ENCODE peak calls at places on chromosomes 5 and 9, in seven cellular contexts. G is effector memory CD4-positive, alpha-beta T cell; Z is neuronal stem cell; E is PC-3; X is GM23338; C is fibroblast of lung; H is CD8-positive, alpha-beta memory T cell. D is an unnamed sample. For H3K36me3, the result is how much of the 10 kb centered on the place peaks cover.

GRCh38 chr5:35308391-35308790 is 78.1 kb upstream of the PRLR start:
- DNase-seq in X (peak), Z (no peak), H (no peak), E (no peak), C (no peak), G (no peak), D (no peak)

GRCh38 chr5:170631471-170632195 is 127.8 kb downstream of the KCNIP1 start:
- DNase-seq in E (no peak), X (peak), C (peak), H (no peak), Z (no peak), G (no peak), D (no peak)

GRCh38 chr5:176533894-176534611 is 3.1 kb downstream of the RNF44 start:
- DNase-seq in G (peak), X (no peak), Z (no peak), C (peak), E (peak), H (no peak), D (peak)

GRCh38 chr5:126973193-126973592 is 57.2 kb downstream of the MARCHF3 start:
- DNase-seq in C (no peak), G (no peak), Z (no peak), X (peak), H (no peak), E (no peak), D (no peak)

GRCh38 chr9:137630684-137631083 is 11.9 kb downstream of the EHMT1 start:
- DNase-seq in C (no peak), E (no peak), G (no peak), Z (no peak), H (no peak), X (no peak), D (no peak)

GRCh38 chr5:133460172-133460758 is 152.1 kb downstream of the FSTL4 start:
- DNase-seq in H (peak), G (no peak), X (peak), E (peak), C (no peak), Z (peak), D (peak)

GRCh38 chr9:21677834-21678233 is 124.6 kb upstream of the MTAP start:
- DNase-seq in E (peak), C (peak), G (no peak), Z (no peak), X (no peak), H (no peak), D (peak)

GRCh38 chr5:14953075-14953474 is 81.5 kb upstream of the ANKH start:
- DNase-seq in Z (no peak), H (no peak), X (no peak), C (no peak), E (no peak), G (no peak), D (no peak)

GRCh38 chr9:122941560-122942234 is 877 bp downstream of the RABGAP1 start:
- DNase-seq in E (peak), X (peak), G (no peak), C (peak), Z (no peak), H (no peak), D (peak)

GRCh38 chr5:154972476-154973080 is 31.7 kb downstream of the MRPL22 start:
- DNase-seq in X (peak), H (no peak), Z (peak), G (no peak), E (peak), C (peak), D (peak)

GRCh38 chr5:140806834-140807775 is at the start of gene PCDHA4:
- DNase-seq in C (no peak), G (no peak), E (peak), H (no peak), X (peak), Z (peak), D (no peak)

GRCh38 chr5:152532714-152533113 is 127.6 kb upstream of the NMUR2 start:
- DNase-seq in Z (peak), C (peak), X (peak), E (peak), H (no peak), G (no peak), D (peak)

GRCh38 chr5:65032250-65032649 is 263.5 kb downstream of the CWC27 start:
- DNase-seq in H (no peak), Z (no peak), G (no peak), X (no peak), E (no peak), C (peak), D (peak)

GRCh38 chr5:132807163-132807838 is 5.8 kb upstream of the SOWAHA start:
- DNase-seq in H (no peak), C (no peak), G (no peak), E (no peak), X (peak), Z (no peak), D (no peak)

GRCh38 chr5:78127875-78128274 is 166.6 kb downstream of the AP3B1 start:
- DNase-seq in X (peak), Z (no peak), E (no peak), C (no peak), G (no peak), H (no peak), D (peak)

GRCh38 chr5:110161162-110161561 is 471.4 kb downstream of the MAN2A1 start:
- DNase-seq in C (peak), Z (no peak), E (peak), X (no peak), H (no peak), G (no peak), D (peak)

GRCh38 chr9:114284316-114285060 is 38.4 kb upstream of the ORM1 start:
- DNase-seq in C (no peak), G (no peak), E (no peak), X (no peak), H (no peak), Z (no peak), D (no peak)

GRCh38 chr9:114742947-114743346 is 61.0 kb upstream of the TEX48 start:
- DNase-seq in Z (no peak), C (no peak), G (no peak), E (peak), H (no peak), X (no peak), D (peak)

GRCh38 chr5:26805076-26805475 is 233.3 kb downstream of the CDH9 start:
- DNase-seq in Z (no peak), H (no peak), X (no peak), C (no peak), G (no peak), E (no peak), D (no peak)

GRCh38 chr9:136107155-136107952 is 11.3 kb downstream of the TMEM250 start:
- DNase-seq in X (peak), H (peak), C (no peak), Z (no peak), E (no peak), G (peak), D (no peak)

GRCh38 chr9:133135193-133135745 is 14.2 kb upstream of the RALGDS start:
- DNase-seq in C (peak), G (peak), Z (no peak), X (no peak), H (peak), E (peak), D (peak)

GRCh38 chr5:52989025-52989780 is at the start of gene ITGA2:
- DNase-seq in H (peak), C (peak), Z (peak), X (peak), E (peak), G (peak), D (peak)

GRCh38 chr9:21995652-21996275 is 1.2 kb downstream of the CDKN2B-AS1 start:
- DNase-seq in G (no peak), X (peak), E (peak), C (peak), Z (no peak), H (no peak), D (no peak)

GRCh38 chr9:88712484-88712883 is 177.5 kb downstream of the NXNL2 start:
- DNase-seq in Z (no peak), X (no peak), C (no peak), E (no peak), G (no peak), H (no peak), D (no peak)

GRCh38 chr5:60257852-60258251 is 364.3 kb upstream of the PDE4D start:
- DNase-seq in X (no peak), H (no peak), C (no peak), G (no peak), Z (no peak), E (no peak), D (no peak)

GRCh38 chr9:130118841-130119520 is 53.2 kb upstream of the NCS1 start:
- DNase-seq in H (no peak), C (peak), Z (no peak), E (no peak), X (peak), G (no peak), D (no peak)

GRCh38 chr9:131349881-131350563 is 43.9 kb upstream of the PRRC2B start:
- DNase-seq in Z (peak), G (peak), H (peak), X (peak), E (peak), C (peak), D (peak)

GRCh38 chr9:35280394-35280793 is 118.6 kb downstream of the UNC13B start:
- DNase-seq in G (no peak), E (no peak), X (no peak), H (no peak), C (no peak), Z (no peak), D (no peak)

GRCh38 chr9:131578778-131579504 is 33.6 kb downstream of the PRRT1B start:
- DNase-seq in X (no peak), E (no peak), C (no peak), Z (no peak), H (peak), G (peak), D (no peak)

GRCh38 chr9:6598249-6598725 is 47.2 kb downstream of the GLDC start:
- DNase-seq in C (no peak), E (no peak), G (no peak), X (no peak), H (no peak), Z (no peak), D (peak)

GRCh38 chr9:6605202-6605601 is 40.3 kb downstream of the GLDC start:
- DNase-seq in E (no peak), H (no peak), Z (no peak), G (no peak), C (no peak), X (no peak), D (no peak)

GRCh38 chr9:6600006-6600405 is 45.5 kb downstream of the GLDC start:
- DNase-seq in H (no peak), E (no peak), X (no peak), G (no peak), C (no peak), Z (no peak), D (no peak)

GRCh38 chr9:6600426-6600825 is 45.1 kb downstream of the GLDC start:
- DNase-seq in X (no peak), G (no peak), C (no peak), H (no peak), Z (no peak), E (no peak), D (no peak)
- H3K36me3 ChIP-seq in X (half or more), G (under half), C (under half), H (under half), Z (under half), E (under half), D (under half)

GRCh38 chr5:107957023-107957422 is 286.3 kb upstream of the EFNA5 start:
- DNase-seq in C (no peak), X (no peak), Z (no peak), H (no peak), G (no peak), E (no peak), D (no peak)
- H3K36me3 ChIP-seq in C (under half), X (under half), Z (under half), H (under half), G (under half), E (under half), D (under half)

DNA sequence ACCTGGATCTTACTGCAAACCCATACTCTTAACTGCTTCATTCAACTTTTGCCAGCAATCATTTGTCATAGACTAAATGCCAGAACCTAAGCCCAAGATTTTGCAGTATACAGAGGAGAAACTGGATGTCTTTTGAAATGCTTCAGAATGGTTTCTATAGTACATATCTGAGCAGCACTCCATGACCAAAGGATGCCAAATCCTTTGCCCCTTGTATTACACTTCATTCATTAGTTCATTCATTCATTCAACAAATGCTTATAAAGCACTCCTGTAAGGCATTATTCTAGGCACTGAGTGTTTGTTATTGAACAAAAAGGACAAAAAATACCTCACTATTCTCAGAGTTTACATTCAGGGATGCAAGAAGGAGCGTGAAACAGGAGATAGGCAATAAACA is 119.9 kb downstream of the SLC1A3 start:
- DNase-seq in G (no peak), H (no peak), X (no peak), Z (no peak), C (no peak), E (no peak), D (no peak)
- H3K36me3 ChIP-seq in G (under half), H (under half), X (under half), Z (under half), C (under half), E (under half), D (under half)

DNA sequence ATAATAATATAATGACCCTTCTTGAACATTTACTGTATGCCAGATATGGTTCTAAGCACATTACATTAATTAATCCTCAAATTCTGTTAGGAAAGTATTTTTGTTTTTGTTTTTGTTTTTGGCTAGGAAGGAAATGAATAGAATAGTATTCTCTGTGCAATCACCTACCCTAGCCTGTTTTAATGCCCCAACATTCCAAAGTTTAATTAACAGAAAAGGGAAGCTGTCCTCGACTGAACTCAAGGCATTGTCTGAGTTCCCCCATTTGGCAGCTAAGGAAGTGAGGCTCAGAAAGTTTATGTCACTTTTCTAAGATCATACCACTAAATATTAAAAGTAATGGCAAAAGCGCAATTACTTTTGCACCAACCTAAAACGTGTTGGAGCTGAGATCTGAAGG is 59.8 kb downstream of the FGF1 start:
- DNase-seq in H (no peak), X (no peak), C (no peak), E (no peak), Z (no peak), G (no peak), D (no peak)
- H3K36me3 ChIP-seq in H (under half), X (under half), C (under half), E (under half), Z (under half), G (under half), D (under half)

DNA sequence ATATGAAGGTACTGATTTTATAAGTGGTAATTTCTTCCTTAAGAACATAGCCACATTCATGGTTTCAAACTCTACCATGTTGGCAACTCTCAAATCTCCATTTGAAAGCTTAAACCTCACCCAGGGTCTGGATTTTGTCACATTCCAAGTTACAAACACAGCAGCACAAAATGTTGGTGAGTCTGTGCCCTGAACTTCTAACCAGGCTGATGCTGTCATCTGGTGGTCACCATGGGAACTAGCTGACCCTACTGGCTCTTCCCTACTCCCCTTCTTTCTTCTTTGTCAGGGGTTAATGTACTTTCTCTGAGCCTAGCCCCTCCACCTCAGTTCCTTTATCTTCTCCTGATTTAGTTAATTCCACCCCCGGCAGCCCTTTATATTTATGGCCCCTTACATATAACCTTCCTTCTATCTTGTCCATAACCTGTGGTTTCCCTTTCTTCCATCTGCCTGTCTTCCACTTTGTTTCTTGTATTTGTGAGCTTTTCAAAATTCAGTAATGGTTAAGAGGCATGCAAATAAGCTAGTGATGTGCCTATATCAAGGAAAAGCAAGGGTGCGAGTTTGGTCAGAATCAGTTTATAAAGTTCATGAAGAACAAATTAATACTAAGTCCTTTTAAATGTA is 35.9 kb downstream of the TGFBR1 start:
- DNase-seq in Z (peak), C (peak), H (peak), E (peak), G (peak), X (peak), D (peak)
- H3K36me3 ChIP-seq in Z (under half), C (under half), H (under half), E (under half), G (under half), X (under half), D (under half)

GRCh38 chr5:178224403-178224802 is 8.2 kb downstream of the PHYKPL start:
- DNase-seq in G (no peak), H (no peak), X (no peak), Z (no peak), E (no peak), C (no peak), D (no peak)
- H3K36me3 ChIP-seq in G (under half), H (under half), X (under half), Z (under half), E (under half), C (under half), D (under half)

GRCh38 chr5:149832636-149833035 is 102.5 kb downstream of the PPARGC1B start:
- DNase-seq in E (no peak), H (no peak), G (no peak), C (no peak), X (no peak), Z (no peak), D (no peak)
- H3K36me3 ChIP-seq in E (under half), H (under half), G (under half), C (under half), X (under half), Z (under half), D (under half)

DNA sequence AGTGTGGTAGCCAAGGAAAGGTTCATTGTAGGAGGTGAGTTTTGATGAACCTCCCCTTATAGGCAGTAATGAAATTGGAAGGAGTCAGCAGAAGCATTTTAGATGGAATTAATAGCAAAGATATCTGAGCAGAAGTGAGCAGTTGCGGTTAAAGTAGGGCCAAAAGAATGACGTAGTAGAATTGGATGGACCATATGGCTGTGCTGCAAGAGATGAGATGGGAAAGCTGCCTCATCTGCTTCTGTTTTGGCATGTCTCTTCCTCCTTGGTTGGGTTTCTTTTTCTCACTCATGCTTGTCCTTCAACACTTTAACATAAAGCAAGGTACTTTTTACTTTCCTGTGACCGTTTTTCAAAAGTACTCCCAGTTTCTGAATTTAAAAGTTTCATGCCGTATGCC is 55.8 kb downstream of the AQP7 start:
- DNase-seq in E (no peak), H (no peak), G (no peak), C (no peak), Z (no peak), X (no peak), D (no peak)
- H3K36me3 ChIP-seq in E (under half), H (under half), G (under half), C (under half), Z (under half), X (under half), D (under half)

D was measured in bronchial epithelial cell.